ENCODE peak calls at places on chromosome 5, in eight cellular contexts. T, S, C, U, L, H, M and V are unnamed samples.

GRCh38 chr5:89351232-89351631 is 468.2 kb upstream of the MEF2C start:
- DNase-seq in T (no peak), S (no peak), C (no peak), U (no peak), L (no peak), H (no peak), M (no peak), V (peak; percentile 79)

GRCh38 chr5:10351199-10351881 is 2.2 kb upstream of the MARCHF6 start:
- DNase-seq in T (no peak), S (no peak), C (no peak), U (no peak), L (no peak), H (no peak), M (no peak), V (peak; percentile 97)

GRCh38 chr5:1014346-1014745 is 5.7 kb downstream of the NKD2 start:
- DNase-seq in T (no peak), S (no peak), C (no peak), U (no peak), L (no peak), H (no peak), M (no peak), V (no peak)

GRCh38 chr5:151931260-151931659 is 6.6 kb upstream of the GLRA1 start:
- DNase-seq in T (no peak), S (no peak), C (no peak), U (no peak), L (no peak), H (no peak), M (no peak), V (peak; percentile 8)

GRCh38 chr5:120655828-120656435 is 191.8 kb downstream of the PRR16 start:
- DNase-seq in T (no peak), S (peak; percentile 29), C (no peak), U (peak; percentile 6), L (peak; percentile 9), H (no peak), M (peak; percentile 44), V (peak; percentile 68)

GRCh38 chr5:139711852-139712171 is 63.7 kb downstream of the CXXC5 start:
- DNase-seq in T (no peak), S (no peak), C (no peak), U (no peak), L (no peak), H (no peak), M (peak; percentile 32), V (no peak)

GRCh38 chr5:41194339-41194738 is 19.0 kb downstream of the C6 start:
- DNase-seq in T (no peak), S (no peak), C (no peak), U (no peak), L (no peak), H (no peak), M (no peak), V (no peak)

GRCh38 chr5:95712347-95712958 is 18.7 kb upstream of the RHOBTB3 start:
- DNase-seq in T (no peak), S (no peak), C (no peak), U (no peak), L (peak; percentile 38), H (peak; percentile 23), M (no peak), V (peak; percentile 75)

GRCh38 chr5:911601-912000 is 18.9 kb downstream of the TRIP13 start:
- DNase-seq in T (no peak), S (no peak), C (no peak), U (no peak), L (no peak), H (no peak), M (no peak), V (peak; percentile 52)

GRCh38 chr5:175822225-175822624 is 49.2 kb upstream of the CPLX2 start:
- DNase-seq in T (no peak), S (no peak), C (no peak), U (no peak), L (no peak), H (no peak), M (no peak), V (no peak)

GRCh38 chr5:154421868-154422267 is 23.9 kb upstream of the SAP30L start:
- DNase-seq in T (no peak), S (no peak), C (no peak), U (no peak), L (peak; percentile 37), H (no peak), M (peak; percentile 60), V (peak; percentile 22)

GRCh38 chr5:96605144-96605543 is 57.0 kb upstream of the CAST start:
- DNase-seq in T (no peak), S (no peak), C (no peak), U (no peak), L (no peak), H (no peak), M (no peak), V (no peak)

GRCh38 chr5:51382759-51383493 is at the start of gene ISL1:
- DNase-seq in T (no peak), S (peak; percentile 61), C (no peak), U (no peak), L (peak; percentile 6), H (peak; percentile 7), M (no peak), V (peak; percentile 42)

GRCh38 chr5:153952893-153953292 is 85.8 kb downstream of the FAM114A2 start:
- DNase-seq in T (no peak), S (no peak), C (no peak), U (no peak), L (no peak), H (no peak), M (no peak), V (no peak)

GRCh38 chr5:63164838-63165237 is 586.2 kb downstream of the LRRC70 start:
- DNase-seq in T (no peak), S (no peak), C (no peak), U (no peak), L (no peak), H (no peak), M (no peak), V (no peak)

GRCh38 chr5:138623053-138623452 is 47.9 kb upstream of the HSPA9 start:
- DNase-seq in T (no peak), S (no peak), C (no peak), U (no peak), L (no peak), H (no peak), M (no peak), V (peak; percentile 16)

GRCh38 chr5:128962211-128962610 is 3.1 kb upstream of the SLC27A6 start:
- DNase-seq in T (no peak), S (no peak), C (no peak), U (no peak), L (no peak), H (no peak), M (no peak), V (no peak)

GRCh38 chr5:139676951-139677367 is 28.8 kb downstream of the CXXC5 start:
- DNase-seq in T (no peak), S (peak; percentile 44), C (no peak), U (no peak), L (no peak), H (no peak), M (no peak), V (no peak)